ENCODE peak calls at places on chromosomes 1 and 21, in five cellular contexts. One of them, this sample, is unnamed.

GRCh38 chr1:33460947-33461629 is 11.4 kb upstream of the ZSCAN20 start:
- DNase-seq in astrocyte of the spinal cord: no peak
- DNase-seq in GM23338: no peak
- DNase-seq in upper lobe of right lung: peak
- DNase-seq in mesothelial cell of epicardium: no peak
- DNase-seq in this sample: no peak

GRCh38 chr1:12229835-12230548 is at the start of gene VPS13D:
- DNase-seq in mesothelial cell of epicardium: peak
- DNase-seq in astrocyte of the spinal cord: peak
- DNase-seq in upper lobe of right lung: peak
- DNase-seq in GM23338: peak
- DNase-seq in this sample: peak

GRCh38 chr1:91609571-91609970 is 108.9 kb downstream of the CDC7 start:
- DNase-seq in astrocyte of the spinal cord: no peak
- DNase-seq in mesothelial cell of epicardium: no peak
- DNase-seq in upper lobe of right lung: no peak
- DNase-seq in GM23338: no peak
- DNase-seq in this sample: no peak

GRCh38 chr1:235960799-235961198 is 94.1 kb upstream of the LYST start:
- DNase-seq in mesothelial cell of epicardium: no peak
- DNase-seq in GM23338: no peak
- DNase-seq in astrocyte of the spinal cord: no peak
- DNase-seq in upper lobe of right lung: no peak
- DNase-seq in this sample: no peak

GRCh38 chr1:198560093-198560638 is 19.7 kb upstream of the ATP6V1G3 start:
- DNase-seq in astrocyte of the spinal cord: no peak
- DNase-seq in mesothelial cell of epicardium: no peak
- DNase-seq in GM23338: no peak
- DNase-seq in upper lobe of right lung: no peak
- DNase-seq in this sample: no peak

GRCh38 chr1:70767377-70767776 is 280.2 kb downstream of the PTGER3 start:
- DNase-seq in mesothelial cell of epicardium: no peak
- DNase-seq in upper lobe of right lung: no peak
- DNase-seq in astrocyte of the spinal cord: peak
- DNase-seq in GM23338: no peak
- DNase-seq in this sample: no peak

GRCh38 chr21:35428489-35428888 is 379.4 kb upstream of the RUNX1 start:
- DNase-seq in upper lobe of right lung: peak
- DNase-seq in astrocyte of the spinal cord: peak
- DNase-seq in mesothelial cell of epicardium: no peak
- DNase-seq in GM23338: peak
- DNase-seq in this sample: no peak

GRCh38 chr21:20999567-21000169 is 1.5 kb downstream of the NCAM2 start:
- DNase-seq in astrocyte of the spinal cord: peak
- DNase-seq in mesothelial cell of epicardium: peak
- DNase-seq in upper lobe of right lung: no peak
- DNase-seq in GM23338: peak
- DNase-seq in this sample: no peak

GRCh38 chr1:43304771-43305300 is 4.1 kb downstream of the TIE1 start:
- DNase-seq in GM23338: no peak
- DNase-seq in upper lobe of right lung: peak
- DNase-seq in mesothelial cell of epicardium: no peak
- DNase-seq in astrocyte of the spinal cord: no peak
- DNase-seq in this sample: no peak

GRCh38 chr1:1204998-1205768 is 1.2 kb downstream of the TNFRSF18 start:
- DNase-seq in upper lobe of right lung: no peak
- DNase-seq in mesothelial cell of epicardium: no peak
- DNase-seq in astrocyte of the spinal cord: no peak
- DNase-seq in GM23338: no peak
- DNase-seq in this sample: no peak

GRCh38 chr1:1204425-1204920 is 1.9 kb downstream of the TNFRSF18 start:
- DNase-seq in mesothelial cell of epicardium: no peak
- DNase-seq in upper lobe of right lung: no peak
- DNase-seq in GM23338: no peak
- DNase-seq in astrocyte of the spinal cord: no peak
- DNase-seq in this sample: no peak

GRCh38 chr1:1207254-1207902 is 986 bp upstream of the TNFRSF18 start:
- DNase-seq in astrocyte of the spinal cord: no peak
- DNase-seq in upper lobe of right lung: no peak
- DNase-seq in GM23338: peak
- DNase-seq in mesothelial cell of epicardium: no peak
- DNase-seq in this sample: no peak

GRCh38 chr1:1205769-1206375 is 520 bp downstream of the TNFRSF18 start:
- DNase-seq in upper lobe of right lung: no peak
- DNase-seq in mesothelial cell of epicardium: no peak
- DNase-seq in astrocyte of the spinal cord: no peak
- DNase-seq in GM23338: no peak
- DNase-seq in this sample: no peak

GRCh38 chr1:1206376-1207253 is at the start of gene TNFRSF18:
- DNase-seq in astrocyte of the spinal cord: peak
- DNase-seq in upper lobe of right lung: no peak
- DNase-seq in mesothelial cell of epicardium: no peak
- DNase-seq in GM23338: peak
- DNase-seq in this sample: no peak
- TF ChIP-seq CTCF in astrocyte of the spinal cord: peak
- TF ChIP-seq CTCF in upper lobe of right lung: no peak
- TF ChIP-seq CTCF in mesothelial cell of epicardium: no peak
- TF ChIP-seq CTCF in GM23338: peak
- TF ChIP-seq CTCF in this sample: no peak

GRCh38 chr1:98030976-98031375 is 110.1 kb upstream of the DPYD start:
- DNase-seq in astrocyte of the spinal cord: peak
- DNase-seq in mesothelial cell of epicardium: no peak
- DNase-seq in GM23338: no peak
- DNase-seq in upper lobe of right lung: no peak
- DNase-seq in this sample: no peak

GRCh38 chr1:98030483-98030882 is 109.6 kb upstream of the DPYD start:
- DNase-seq in mesothelial cell of epicardium: no peak
- DNase-seq in upper lobe of right lung: no peak
- DNase-seq in astrocyte of the spinal cord: peak
- DNase-seq in GM23338: no peak
- DNase-seq in this sample: no peak

GRCh38 chr1:98034505-98034904 is 113.7 kb upstream of the DPYD start:
- DNase-seq in GM23338: no peak
- DNase-seq in mesothelial cell of epicardium: no peak
- DNase-seq in upper lobe of right lung: no peak
- DNase-seq in astrocyte of the spinal cord: peak
- DNase-seq in this sample: no peak

GRCh38 chr1:98035587-98035986 is 114.8 kb upstream of the DPYD start:
- DNase-seq in astrocyte of the spinal cord: peak
- DNase-seq in mesothelial cell of epicardium: no peak
- DNase-seq in GM23338: no peak
- DNase-seq in upper lobe of right lung: no peak
- DNase-seq in this sample: no peak
- TF ChIP-seq CTCF in astrocyte of the spinal cord: no peak
- TF ChIP-seq CTCF in mesothelial cell of epicardium: no peak
- TF ChIP-seq CTCF in GM23338: no peak
- TF ChIP-seq CTCF in upper lobe of right lung: no peak
- TF ChIP-seq CTCF in this sample: no peak

GRCh38 chr1:160999376-160999775 is 21.6 kb downstream of the F11R start:
- DNase-seq in astrocyte of the spinal cord: no peak
- DNase-seq in upper lobe of right lung: peak
- DNase-seq in mesothelial cell of epicardium: no peak
- DNase-seq in GM23338: no peak
- DNase-seq in this sample: no peak
- TF ChIP-seq CTCF in astrocyte of the spinal cord: no peak
- TF ChIP-seq CTCF in upper lobe of right lung: no peak
- TF ChIP-seq CTCF in mesothelial cell of epicardium: no peak
- TF ChIP-seq CTCF in GM23338: no peak
- TF ChIP-seq CTCF in this sample: no peak

GRCh38 chr1:231584117-231584516 is 42.5 kb upstream of the DISC1 start:
- DNase-seq in astrocyte of the spinal cord: peak
- DNase-seq in mesothelial cell of epicardium: no peak
- DNase-seq in upper lobe of right lung: no peak
- DNase-seq in GM23338: no peak
- DNase-seq in this sample: no peak
- TF ChIP-seq CTCF in astrocyte of the spinal cord: peak
- TF ChIP-seq CTCF in mesothelial cell of epicardium: no peak
- TF ChIP-seq CTCF in upper lobe of right lung: no peak
- TF ChIP-seq CTCF in GM23338: no peak
- TF ChIP-seq CTCF in this sample: no peak

GRCh38 chr1:214720561-214720960 is 117.6 kb downstream of the CENPF start:
- DNase-seq in GM23338: no peak
- DNase-seq in mesothelial cell of epicardium: no peak
- DNase-seq in astrocyte of the spinal cord: no peak
- DNase-seq in upper lobe of right lung: no peak
- DNase-seq in this sample: no peak

GRCh38 chr1:214717323-214717722 is 114.3 kb downstream of the CENPF start:
- DNase-seq in astrocyte of the spinal cord: peak
- DNase-seq in GM23338: no peak
- DNase-seq in upper lobe of right lung: no peak
- DNase-seq in mesothelial cell of epicardium: no peak
- DNase-seq in this sample: no peak

GRCh38 chr1:214715126-214715525 is 112.1 kb downstream of the CENPF start:
- DNase-seq in GM23338: no peak
- DNase-seq in astrocyte of the spinal cord: no peak
- DNase-seq in upper lobe of right lung: no peak
- DNase-seq in mesothelial cell of epicardium: no peak
- DNase-seq in this sample: no peak

GRCh38 chr1:214718724-214719123 is 115.7 kb downstream of the CENPF start:
- DNase-seq in mesothelial cell of epicardium: no peak
- DNase-seq in GM23338: no peak
- DNase-seq in astrocyte of the spinal cord: peak
- DNase-seq in upper lobe of right lung: no peak
- DNase-seq in this sample: no peak

DNA sequence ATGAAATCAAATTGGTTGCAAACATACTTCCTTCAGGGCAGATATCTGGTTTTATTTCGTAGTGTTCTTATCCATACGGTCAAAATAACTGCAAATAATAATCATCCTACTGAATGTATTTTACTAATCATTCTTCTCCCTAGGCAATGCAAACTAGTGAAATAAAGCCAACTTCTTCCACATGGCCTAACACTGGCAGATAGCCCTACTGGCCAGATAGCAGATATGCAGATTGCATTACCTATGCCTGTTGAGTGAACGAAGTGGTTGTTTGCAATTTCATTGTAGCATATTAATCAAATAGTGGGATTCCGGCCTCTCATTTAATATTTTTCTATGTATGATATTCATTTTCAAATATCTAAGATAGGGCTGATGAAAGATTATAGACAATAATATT is 116.2 kb downstream of the CENPF start:
- DNase-seq in astrocyte of the spinal cord: no peak
- DNase-seq in upper lobe of right lung: no peak
- DNase-seq in GM23338: peak
- DNase-seq in mesothelial cell of epicardium: no peak
- DNase-seq in this sample: no peak
- TF ChIP-seq CTCF in astrocyte of the spinal cord: peak
- TF ChIP-seq CTCF in upper lobe of right lung: no peak
- TF ChIP-seq CTCF in GM23338: peak
- TF ChIP-seq CTCF in mesothelial cell of epicardium: no peak
- TF ChIP-seq CTCF in this sample: peak

GRCh38 chr1:106883208-106883607 is 173.3 kb upstream of the PRMT6 start:
- DNase-seq in GM23338: no peak
- DNase-seq in upper lobe of right lung: no peak
- DNase-seq in mesothelial cell of epicardium: no peak
- DNase-seq in astrocyte of the spinal cord: no peak
- DNase-seq in this sample: no peak
- TF ChIP-seq CTCF in GM23338: no peak
- TF ChIP-seq CTCF in upper lobe of right lung: no peak
- TF ChIP-seq CTCF in mesothelial cell of epicardium: no peak
- TF ChIP-seq CTCF in astrocyte of the spinal cord: no peak
- TF ChIP-seq CTCF in this sample: no peak

GRCh38 chr1:28466226-28466778 is 39.5 kb upstream of the RCC1 start:
- DNase-seq in astrocyte of the spinal cord: no peak
- DNase-seq in GM23338: no peak
- DNase-seq in upper lobe of right lung: no peak
- DNase-seq in mesothelial cell of epicardium: no peak
- DNase-seq in this sample: no peak

DNA sequence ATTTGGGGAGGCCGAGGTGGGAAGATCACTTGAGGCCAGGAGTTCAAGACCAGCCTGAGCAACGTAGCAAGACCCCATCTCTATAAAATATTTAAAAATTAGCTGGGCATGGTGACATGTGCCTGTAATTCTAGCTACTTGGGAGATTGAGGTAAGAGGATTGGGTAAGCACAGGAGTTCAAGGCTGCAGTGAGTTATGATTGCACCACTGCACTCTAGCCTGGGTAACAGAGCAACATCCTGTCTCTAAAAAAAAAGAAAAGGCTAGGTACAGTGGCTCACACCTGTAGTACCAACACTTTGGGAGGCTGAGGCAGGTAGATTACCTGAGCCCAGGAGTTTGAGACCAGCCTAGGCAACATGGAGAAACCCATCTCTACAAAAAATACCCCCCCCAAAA is 35.7 kb upstream of the RCC1 start:
- DNase-seq in GM23338: no peak
- DNase-seq in mesothelial cell of epicardium: no peak
- DNase-seq in astrocyte of the spinal cord: no peak
- DNase-seq in upper lobe of right lung: no peak
- DNase-seq in this sample: no peak
- TF ChIP-seq CTCF in GM23338: no peak
- TF ChIP-seq CTCF in mesothelial cell of epicardium: no peak
- TF ChIP-seq CTCF in astrocyte of the spinal cord: no peak
- TF ChIP-seq CTCF in upper lobe of right lung: no peak
- TF ChIP-seq CTCF in this sample: no peak

This sample was measured in progenitor cell of endocrine pancreas.